ENCODE peak calls at places on chromosome 20, in five cellular contexts. One of them, this sample, is unnamed.

GRCh38 chr20:22438926-22439325 is 145.4 kb downstream of the FOXA2 start:
- DNase-seq in PC-3: peak
- DNase-seq in fibroblast of the aortic adventitia: no peak
- DNase-seq in stomach: no peak
- DNase-seq in cardiac muscle cell: peak
- DNase-seq in this sample: no peak

GRCh38 chr20:47770931-47771330 is 14.3 kb downstream of the SULF2 start:
- DNase-seq in fibroblast of the aortic adventitia: no peak
- DNase-seq in PC-3: no peak
- DNase-seq in cardiac muscle cell: no peak
- DNase-seq in stomach: no peak
- DNase-seq in this sample: no peak

GRCh38 chr20:20353574-20353973 is 14.3 kb upstream of the INSM1 start:
- DNase-seq in cardiac muscle cell: no peak
- DNase-seq in stomach: no peak
- DNase-seq in fibroblast of the aortic adventitia: no peak
- DNase-seq in PC-3: no peak
- DNase-seq in this sample: no peak

GRCh38 chr20:2879148-2879547 is 5.9 kb downstream of the PTPRA start:
- DNase-seq in fibroblast of the aortic adventitia: peak
- DNase-seq in cardiac muscle cell: peak
- DNase-seq in stomach: no peak
- DNase-seq in PC-3: peak
- DNase-seq in this sample: peak

GRCh38 chr20:3808544-3808943 is 11.8 kb upstream of the AP5S1 start:
- DNase-seq in fibroblast of the aortic adventitia: no peak
- DNase-seq in stomach: no peak
- DNase-seq in cardiac muscle cell: no peak
- DNase-seq in PC-3: no peak
- DNase-seq in this sample: no peak

GRCh38 chr20:47489448-47489872 is 12.2 kb upstream of the NCOA3 start:
- DNase-seq in PC-3: no peak
- DNase-seq in cardiac muscle cell: no peak
- DNase-seq in stomach: no peak
- DNase-seq in fibroblast of the aortic adventitia: no peak
- DNase-seq in this sample: no peak

GRCh38 chr20:8129211-8129986 is 2.7 kb upstream of the PLCB1 start:
- DNase-seq in stomach: no peak
- DNase-seq in PC-3: no peak
- DNase-seq in fibroblast of the aortic adventitia: peak
- DNase-seq in cardiac muscle cell: peak
- DNase-seq in this sample: no peak

GRCh38 chr20:47810686-47811347 is 25.5 kb upstream of the SULF2 start:
- DNase-seq in stomach: no peak
- DNase-seq in PC-3: no peak
- DNase-seq in cardiac muscle cell: no peak
- DNase-seq in fibroblast of the aortic adventitia: no peak
- DNase-seq in this sample: no peak

GRCh38 chr20:9457055-9457454 is 57.3 kb upstream of the LAMP5 start:
- DNase-seq in fibroblast of the aortic adventitia: no peak
- DNase-seq in PC-3: no peak
- DNase-seq in stomach: no peak
- DNase-seq in cardiac muscle cell: no peak
- DNase-seq in this sample: no peak

GRCh38 chr20:21490105-21490504 is 23.8 kb downstream of the NKX2-2 start:
- DNase-seq in PC-3: peak
- DNase-seq in cardiac muscle cell: peak
- DNase-seq in stomach: no peak
- DNase-seq in fibroblast of the aortic adventitia: peak
- DNase-seq in this sample: no peak

GRCh38 chr20:8721098-8721497 is 347.8 kb upstream of the PLCB4 start:
- DNase-seq in stomach: peak
- DNase-seq in PC-3: peak
- DNase-seq in fibroblast of the aortic adventitia: peak
- DNase-seq in cardiac muscle cell: peak
- DNase-seq in this sample: peak

GRCh38 chr20:4427936-4428581 is 293.6 kb upstream of the PRND start:
- DNase-seq in cardiac muscle cell: no peak
- DNase-seq in stomach: no peak
- DNase-seq in fibroblast of the aortic adventitia: peak
- DNase-seq in PC-3: no peak
- DNase-seq in this sample: no peak

GRCh38 chr20:45861157-45862075 is 4.0 kb downstream of the ZSWIM3 start:
- DNase-seq in fibroblast of the aortic adventitia: no peak
- DNase-seq in stomach: peak
- DNase-seq in PC-3: no peak
- DNase-seq in cardiac muscle cell: no peak
- DNase-seq in this sample: no peak

GRCh38 chr20:64049887-64050260 is 435 bp upstream of the SOX18 start:
- DNase-seq in PC-3: no peak
- DNase-seq in fibroblast of the aortic adventitia: no peak
- DNase-seq in cardiac muscle cell: peak
- DNase-seq in stomach: no peak
- DNase-seq in this sample: no peak

GRCh38 chr20:47251154-47252020 is 105.1 kb downstream of the ZMYND8 start:
- DNase-seq in PC-3: no peak
- DNase-seq in fibroblast of the aortic adventitia: no peak
- DNase-seq in stomach: no peak
- DNase-seq in cardiac muscle cell: no peak
- DNase-seq in this sample: no peak

GRCh38 chr20:62304331-62305148 is 1.7 kb downstream of the ADRM1 start:
- DNase-seq in stomach: no peak
- DNase-seq in cardiac muscle cell: no peak
- DNase-seq in fibroblast of the aortic adventitia: no peak
- DNase-seq in PC-3: peak
- DNase-seq in this sample: no peak

GRCh38 chr20:19735446-19735845 is 22.6 kb upstream of the RIN2 start:
- DNase-seq in cardiac muscle cell: peak
- DNase-seq in PC-3: peak
- DNase-seq in fibroblast of the aortic adventitia: peak
- DNase-seq in stomach: peak
- DNase-seq in this sample: peak

GRCh38 chr20:49248879-49249665 is 28.8 kb downstream of the ZNFX1 start:
- DNase-seq in cardiac muscle cell: no peak
- DNase-seq in fibroblast of the aortic adventitia: no peak
- DNase-seq in PC-3: no peak
- DNase-seq in stomach: no peak
- DNase-seq in this sample: no peak

GRCh38 chr20:61753196-61753942 is 312.3 kb downstream of the TAF4 start:
- DNase-seq in PC-3: no peak
- DNase-seq in cardiac muscle cell: peak
- DNase-seq in stomach: no peak
- DNase-seq in fibroblast of the aortic adventitia: peak
- DNase-seq in this sample: peak

GRCh38 chr20:53966774-53967398 is 103.5 kb downstream of the BCAS1 start:
- DNase-seq in cardiac muscle cell: no peak
- DNase-seq in PC-3: no peak
- DNase-seq in fibroblast of the aortic adventitia: no peak
- DNase-seq in stomach: no peak
- DNase-seq in this sample: no peak

GRCh38 chr20:2741463-2741862 is 48.9 kb downstream of the EBF4 start:
- DNase-seq in fibroblast of the aortic adventitia: no peak
- DNase-seq in PC-3: peak
- DNase-seq in cardiac muscle cell: no peak
- DNase-seq in stomach: no peak
- DNase-seq in this sample: no peak

GRCh38 chr20:34639755-34640222 is 37.1 kb downstream of the PIGU start:
- DNase-seq in stomach: peak
- DNase-seq in cardiac muscle cell: no peak
- DNase-seq in fibroblast of the aortic adventitia: no peak
- DNase-seq in PC-3: peak
- DNase-seq in this sample: no peak

GRCh38 chr20:59604770-59605665 is 678 bp downstream of the PHACTR3 start:
- DNase-seq in stomach: no peak
- DNase-seq in cardiac muscle cell: no peak
- DNase-seq in fibroblast of the aortic adventitia: no peak
- DNase-seq in PC-3: no peak
- DNase-seq in this sample: no peak

GRCh38 chr20:47146703-47147102 is 209.8 kb downstream of the ZMYND8 start:
- DNase-seq in fibroblast of the aortic adventitia: peak
- DNase-seq in stomach: no peak
- DNase-seq in cardiac muscle cell: peak
- DNase-seq in PC-3: peak
- DNase-seq in this sample: peak

GRCh38 chr20:10094566-10095173 is 59.9 kb downstream of the ANKEF1 start:
- DNase-seq in cardiac muscle cell: no peak
- DNase-seq in stomach: no peak
- DNase-seq in fibroblast of the aortic adventitia: no peak
- DNase-seq in PC-3: no peak
- DNase-seq in this sample: peak

DNA sequence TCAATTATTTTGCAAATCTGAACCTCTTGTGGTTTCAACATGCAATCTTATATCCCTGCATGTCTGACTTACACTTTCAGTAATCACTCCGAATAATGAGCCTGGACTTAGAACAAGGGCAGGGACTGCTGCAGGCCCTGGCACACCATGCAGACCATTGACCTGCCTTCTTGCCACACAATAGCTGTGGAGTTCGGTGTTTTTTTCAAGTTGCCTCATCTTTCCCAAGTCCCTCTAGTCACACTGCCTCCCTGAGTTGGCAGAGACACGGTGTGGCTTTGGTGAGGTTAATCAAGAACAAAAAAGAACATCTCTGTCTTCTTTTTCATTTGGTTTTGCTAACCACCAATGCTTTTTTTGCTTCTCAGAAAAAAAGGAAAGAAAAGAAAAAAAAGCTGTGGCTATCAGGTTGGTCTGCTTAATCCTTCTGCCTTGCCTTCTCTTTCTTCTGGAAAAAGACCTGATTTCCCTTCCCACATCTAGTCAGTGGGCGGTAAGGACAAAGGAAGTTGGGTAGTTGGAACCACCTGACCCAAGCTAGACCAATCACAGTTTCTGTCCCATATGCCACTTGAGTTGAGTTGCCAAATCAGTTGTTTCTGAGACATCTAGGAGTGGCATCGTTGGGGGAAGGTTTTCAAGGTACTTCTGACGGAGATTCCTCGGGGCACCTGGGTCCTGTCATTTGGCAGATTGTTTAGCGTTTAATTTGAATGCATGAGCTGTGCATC is 55.9 kb upstream of the TASP1 start:
- DNase-seq in cardiac muscle cell: peak
- DNase-seq in fibroblast of the aortic adventitia: peak
- DNase-seq in stomach: no peak
- DNase-seq in PC-3: no peak
- DNase-seq in this sample: no peak
- TF ChIP-seq CTCF in cardiac muscle cell: no peak
- TF ChIP-seq CTCF in fibroblast of the aortic adventitia: no peak
- TF ChIP-seq CTCF in stomach: no peak
- TF ChIP-seq CTCF in PC-3: no peak
- TF ChIP-seq CTCF in this sample: no peak

GRCh38 chr20:17882065-17882833 is 86.3 kb downstream of the SNX5 start:
- DNase-seq in cardiac muscle cell: no peak
- DNase-seq in stomach: no peak
- DNase-seq in PC-3: no peak
- DNase-seq in fibroblast of the aortic adventitia: no peak
- DNase-seq in this sample: no peak

GRCh38 chr20:17875981-17876385 is 92.6 kb downstream of the SNX5 start:
- DNase-seq in stomach: no peak
- DNase-seq in cardiac muscle cell: peak
- DNase-seq in PC-3: no peak
- DNase-seq in fibroblast of the aortic adventitia: no peak
- DNase-seq in this sample: no peak

GRCh38 chr20:17878069-17878911 is 90.3 kb downstream of the SNX5 start:
- DNase-seq in stomach: no peak
- DNase-seq in fibroblast of the aortic adventitia: no peak
- DNase-seq in cardiac muscle cell: no peak
- DNase-seq in PC-3: no peak
- DNase-seq in this sample: no peak

GRCh38 chr20:17881741-17882064 is 86.9 kb downstream of the SNX5 start:
- DNase-seq in fibroblast of the aortic adventitia: no peak
- DNase-seq in PC-3: no peak
- DNase-seq in stomach: no peak
- DNase-seq in cardiac muscle cell: no peak
- DNase-seq in this sample: no peak

GRCh38 chr20:17878912-17879602 is 89.5 kb downstream of the SNX5 start:
- DNase-seq in fibroblast of the aortic adventitia: no peak
- DNase-seq in PC-3: no peak
- DNase-seq in cardiac muscle cell: no peak
- DNase-seq in stomach: no peak
- DNase-seq in this sample: no peak
- H3K4me3 ChIP-seq in fibroblast of the aortic adventitia: no peak
- H3K4me3 ChIP-seq in PC-3: no peak
- H3K4me3 ChIP-seq in cardiac muscle cell: no peak
- H3K4me3 ChIP-seq in stomach: no peak
- H3K4me3 ChIP-seq in this sample: no peak

GRCh38 chr20:38651562-38651961 is 50.0 kb downstream of the ARHGAP40 start:
- DNase-seq in cardiac muscle cell: no peak
- DNase-seq in stomach: no peak
- DNase-seq in PC-3: no peak
- DNase-seq in fibroblast of the aortic adventitia: no peak
- DNase-seq in this sample: no peak

GRCh38 chr20:38645980-38646858 is 44.6 kb downstream of the ARHGAP40 start:
- DNase-seq in fibroblast of the aortic adventitia: peak
- DNase-seq in stomach: peak
- DNase-seq in PC-3: peak
- DNase-seq in cardiac muscle cell: peak
- DNase-seq in this sample: peak

GRCh38 chr20:38651154-38651553 is 49.5 kb downstream of the ARHGAP40 start:
- DNase-seq in stomach: no peak
- DNase-seq in fibroblast of the aortic adventitia: no peak
- DNase-seq in cardiac muscle cell: no peak
- DNase-seq in PC-3: peak
- DNase-seq in this sample: no peak

GRCh38 chr20:38650010-38650409 is 48.4 kb downstream of the ARHGAP40 start:
- DNase-seq in PC-3: no peak
- DNase-seq in cardiac muscle cell: no peak
- DNase-seq in fibroblast of the aortic adventitia: no peak
- DNase-seq in stomach: no peak
- DNase-seq in this sample: no peak

GRCh38 chr20:38649275-38649891 is 47.8 kb downstream of the ARHGAP40 start:
- DNase-seq in fibroblast of the aortic adventitia: peak
- DNase-seq in cardiac muscle cell: peak
- DNase-seq in PC-3: peak
- DNase-seq in stomach: no peak
- DNase-seq in this sample: no peak
- TF ChIP-seq CTCF in fibroblast of the aortic adventitia: peak
- TF ChIP-seq CTCF in cardiac muscle cell: peak
- TF ChIP-seq CTCF in PC-3: peak
- TF ChIP-seq CTCF in stomach: no peak
- TF ChIP-seq CTCF in this sample: peak

DNA sequence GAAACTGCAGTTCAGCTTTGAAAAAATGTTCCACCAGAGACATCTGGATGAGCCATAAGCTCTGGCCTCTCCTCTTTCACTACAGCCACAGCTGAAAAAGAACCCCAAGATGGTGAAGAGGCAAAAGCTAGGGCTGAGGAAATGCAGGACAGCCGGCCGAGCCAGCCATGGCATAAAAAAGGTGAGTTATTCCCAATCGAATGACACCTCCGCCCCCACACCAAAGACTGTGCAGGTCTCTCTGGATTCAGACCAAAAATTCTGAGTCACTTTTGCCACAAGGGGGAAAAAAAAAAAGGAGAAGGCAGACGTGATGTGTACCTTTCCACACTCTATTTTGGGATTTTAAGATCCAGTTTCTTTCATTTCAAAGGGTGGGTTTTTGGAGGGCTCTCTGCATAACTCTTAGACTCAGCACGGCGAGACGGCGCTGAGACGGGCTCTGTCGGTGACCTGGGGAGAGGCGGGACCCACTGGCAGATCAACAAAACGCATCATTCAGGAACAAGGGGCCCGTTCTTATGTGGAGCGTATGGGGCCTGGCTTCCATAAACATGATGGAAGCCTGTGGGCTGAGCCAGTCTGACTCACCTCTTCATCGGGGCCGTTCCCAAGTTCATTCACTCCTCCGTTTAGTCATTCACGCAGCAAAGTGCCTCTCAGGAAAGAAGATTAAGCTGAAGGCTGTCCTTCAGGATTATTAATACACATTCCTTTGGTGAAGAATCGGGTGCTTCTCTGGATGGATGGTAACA is 54.8 kb downstream of the NFATC2 start:
- DNase-seq in fibroblast of the aortic adventitia: peak
- DNase-seq in stomach: no peak
- DNase-seq in cardiac muscle cell: peak
- DNase-seq in PC-3: peak
- DNase-seq in this sample: peak
- H3K4me3 ChIP-seq in fibroblast of the aortic adventitia: no peak
- H3K4me3 ChIP-seq in stomach: no peak
- H3K4me3 ChIP-seq in cardiac muscle cell: no peak
- H3K4me3 ChIP-seq in PC-3: peak
- H3K4me3 ChIP-seq in this sample: no peak